ENCODE peak calls at places on chromosomes 13 and 19, in ten cellular contexts. Q, I, N, R, V, S, Z, L, T and J are unnamed samples.

GRCh38 chr19:33277434-33277833 is 24.9 kb downstream of the CEBPA start:
- DNase-seq in R (no peak), T (no peak), N (no peak), S (no peak), I (no peak), V (no peak), Z (no peak), Q (no peak), L (no peak), J (no peak)

GRCh38 chr19:4866595-4867424 is 657 bp downstream of the PLIN3 start:
- DNase-seq in R (peak), T (peak), L (peak), S (peak), Z (no peak), I (no peak), N (peak), Q (peak), V (peak), J (peak)

GRCh38 chr19:34841780-34842179 is 68.8 kb upstream of the ZNF599 start:
- DNase-seq in L (no peak), V (no peak), I (no peak), N (no peak), T (no peak), Q (no peak), S (no peak), Z (no peak), R (no peak), J (no peak)

GRCh38 chr19:12952488-12953455 is 4.3 kb downstream of the GADD45GIP1 start:
- DNase-seq in T (peak), Z (peak), V (no peak), L (no peak), I (no peak), Q (no peak), R (no peak), N (no peak), S (peak), J (no peak)

GRCh38 chr13:43171489-43171888 is 148.1 kb downstream of the DNAJC15 start:
- DNase-seq in Q (no peak), L (no peak), I (no peak), R (no peak), S (no peak), Z (no peak), V (no peak), N (no peak), T (no peak), J (no peak)

GRCh38 chr13:33935969-33936368 is 118.0 kb downstream of the RFC3 start:
- DNase-seq in S (no peak), I (no peak), V (no peak), Z (no peak), Q (no peak), T (no peak), N (no peak), R (no peak), L (no peak), J (no peak)

GRCh38 chr13:83733293-83733692 is 149.0 kb downstream of the SLITRK1 start:
- DNase-seq in Z (no peak), R (no peak), T (peak), Q (no peak), I (no peak), N (no peak), L (no peak), S (no peak), V (no peak), J (no peak)

GRCh38 chr13:37621811-37622361 is 23.3 kb upstream of the POSTN start:
- DNase-seq in N (no peak), S (peak), Q (peak), V (no peak), R (no peak), T (no peak), I (no peak), Z (no peak), L (no peak), J (no peak)

GRCh38 chr19:31308781-31309180 is 40.5 kb downstream of the TSHZ3 start:
- DNase-seq in I (no peak), S (no peak), Z (no peak), T (no peak), V (no peak), Q (no peak), L (no peak), N (no peak), R (no peak), J (no peak)

GRCh38 chr13:43085545-43085944 is 62.2 kb downstream of the DNAJC15 start:
- DNase-seq in I (no peak), T (peak), V (no peak), Q (no peak), R (no peak), Z (no peak), S (peak), N (no peak), L (no peak), J (no peak)

GRCh38 chr13:49098771-49099512 is 121.2 kb upstream of the MLNR start:
- DNase-seq in L (no peak), Q (no peak), R (no peak), V (no peak), I (no peak), N (no peak), S (no peak), Z (no peak), T (peak), J (no peak)